ENCODE peak calls at places on chromosomes 5 and 9, in eight cellular contexts. J is activated CD8-positive, alpha-beta memory T cell treated with anti-CD3 and anti-CD28 coated beads for 48 hours; F is activated T-cell treated with anti-CD3 and anti-CD28 coated beads for 24 hours; R is skeletal muscle cell; S is hypothalamus; P is stimulated activated CD4-positive, alpha-beta T cell treated with anti-CD3 and anti-CD28 coated beads, TNF-alpha, amount 100 ng/mL, for 1 hour; T is omental fat pad; K is EL. D is an unnamed sample.

GRCh38 chr5:35061216-35061615 is 13.5 kb upstream of the AGXT2 start:
- DNase-seq in K (peak; percentile 48), P (no peak), F (no peak), T (no peak), R (peak; percentile 18), S (no peak), J (no peak), D (no peak)

GRCh38 chr9:122053546-122053945 is 39.6 kb downstream of the TTLL11 start:
- DNase-seq in T (no peak), F (no peak), S (no peak), R (no peak), K (peak; percentile 14), P (no peak), J (no peak), D (no peak)

GRCh38 chr5:75040973-75041372 is 11.4 kb downstream of the GCNT4 start:
- DNase-seq in F (no peak), S (no peak), P (no peak), R (peak; percentile 72), J (no peak), K (peak; percentile 49), T (no peak), D (no peak)

GRCh38 chr5:153135416-153135815 is 355.1 kb upstream of the GRIA1 start:
- DNase-seq in K (peak; percentile 18), F (no peak), T (no peak), R (no peak), P (no peak), J (no peak), S (no peak), D (no peak)

GRCh38 chr9:93093449-93094293 is 2.3 kb upstream of the CARD19 start:
- DNase-seq in J (no peak), K (no peak), S (no peak), T (peak; percentile 16), F (no peak), R (no peak), P (no peak), D (no peak)

GRCh38 chr9:34961574-34962480 is 3.7 kb downstream of the PHF24 start:
- DNase-seq in J (no peak), F (no peak), R (peak; percentile 17), P (no peak), K (peak; percentile 57), T (no peak), S (no peak), D (no peak)

GRCh38 chr5:113338628-113339027 is 96.2 kb downstream of the TSSK1B start:
- DNase-seq in S (no peak), R (no peak), P (no peak), T (no peak), J (no peak), F (no peak), K (no peak), D (no peak)

GRCh38 chr9:132894343-132894742 is 15.6 kb downstream of the SPACA9 start:
- DNase-seq in J (no peak), F (no peak), P (no peak), R (no peak), K (no peak), T (no peak), S (no peak), D (peak; percentile 87)

GRCh38 chr9:68978501-68978900 is 35.4 kb downstream of the PRKACG start:
- DNase-seq in F (no peak), R (no peak), J (no peak), T (no peak), S (no peak), K (no peak), P (no peak), D (no peak)

GRCh38 chr5:178430187-178431062 is 159.8 kb downstream of the COL23A1 start:
- DNase-seq in T (no peak), P (no peak), J (no peak), R (no peak), F (no peak), S (no peak), K (no peak), D (no peak)

GRCh38 chr9:27340876-27341540 is 44.1 kb upstream of the EQTN start:
- DNase-seq in T (no peak), S (no peak), R (no peak), J (no peak), K (no peak), P (no peak), F (no peak), D (no peak)

GRCh38 chr9:3348169-3348568 is 177.6 kb downstream of the RFX3 start:
- DNase-seq in P (no peak), T (no peak), K (no peak), S (no peak), F (no peak), J (no peak), R (no peak), D (no peak)

GRCh38 chr5:121691478-121691877 is 160.2 kb upstream of the FTMT start:
- DNase-seq in S (no peak), R (no peak), T (no peak), J (no peak), K (no peak), F (no peak), P (no peak), D (no peak)

GRCh38 chr5:62538017-62538942 is 40.3 kb upstream of the LRRC70 start:
- DNase-seq in T (no peak), F (no peak), P (no peak), J (no peak), K (peak; percentile 67), S (no peak), R (peak; percentile 43), D (no peak)

GRCh38 chr5:169861934-169862333 is 118.4 kb downstream of the INSYN2B start:
- DNase-seq in T (no peak), R (peak; percentile 44), F (no peak), K (peak; percentile 78), P (no peak), S (no peak), J (no peak), D (no peak)

GRCh38 chr9:112844771-112845542 is 45.7 kb downstream of the SLC46A2 start:
- DNase-seq in P (peak; percentile 66), K (peak; percentile 74), F (peak; percentile 71), T (peak; percentile 74), J (peak; percentile 50), R (no peak), S (peak; percentile 58), D (peak; percentile 72)

GRCh38 chr5:65100846-65101678 is 332.3 kb downstream of the CWC27 start:
- DNase-seq in T (no peak), P (no peak), J (no peak), F (no peak), R (peak; percentile 62), K (peak; percentile 83), S (no peak), D (peak; percentile 23)

GRCh38 chr5:158410976-158411375 is 552.0 kb upstream of the CLINT1 start:
- DNase-seq in R (no peak), P (no peak), K (no peak), T (no peak), F (no peak), S (no peak), J (no peak), D (no peak)

GRCh38 chr9:81174023-81174422 is 515.3 kb downstream of the TLE1 start:
- DNase-seq in F (no peak), K (no peak), J (no peak), S (no peak), P (no peak), R (no peak), T (no peak), D (no peak)

GRCh38 chr9:129587487-129588262 is 33.2 kb downstream of the C9orf50 start:
- DNase-seq in J (no peak), K (no peak), R (peak; percentile 30), S (no peak), T (no peak), P (no peak), F (no peak), D (no peak)

GRCh38 chr5:67515020-67515689 is 318.6 kb upstream of the CD180 start:
- DNase-seq in R (no peak), T (no peak), J (peak; percentile 11), K (no peak), S (no peak), F (no peak), P (no peak), D (no peak)

GRCh38 chr9:37639109-37639748 is 11.5 kb upstream of the FRMPD1 start:
- DNase-seq in K (peak; percentile 55), T (no peak), J (no peak), S (no peak), R (no peak), F (no peak), P (no peak), D (no peak)

GRCh38 chr9:135963938-135964337 is 2.8 kb upstream of the UBAC1 start:
- DNase-seq in T (no peak), P (no peak), R (no peak), F (no peak), J (no peak), K (no peak), S (no peak), D (no peak)

GRCh38 chr9:101999441-101999840 is 261.0 kb upstream of the GRIN3A start:
- DNase-seq in T (no peak), P (no peak), R (no peak), S (no peak), F (no peak), J (no peak), K (no peak), D (peak; percentile 92)

GRCh38 chr9:93230601-93231000 is 46.7 kb downstream of the WNK2 start:
- DNase-seq in P (no peak), F (no peak), R (no peak), T (no peak), J (no peak), K (no peak), S (no peak), D (no peak)

GRCh38 chr5:138334867-138335447 is 3.1 kb upstream of the FAM53C start:
- DNase-seq in T (no peak), S (no peak), F (no peak), J (no peak), P (no peak), R (no peak), K (peak; percentile 38), D (no peak)

GRCh38 chr9:112075009-112075378 is 100.1 kb downstream of the SUSD1 start:
- DNase-seq in R (no peak), T (no peak), S (no peak), K (no peak), F (no peak), P (no peak), J (no peak), D (no peak)

GRCh38 chr9:134061688-134062371 is 6.0 kb downstream of the BRD3 start:
- DNase-seq in S (no peak), T (no peak), K (no peak), J (no peak), R (peak; percentile 36), P (no peak), F (no peak), D (no peak)

GRCh38 chr5:21810737-21811316 is 1042.3 kb downstream of the CDH12 start:
- DNase-seq in K (no peak), S (no peak), J (no peak), F (no peak), R (no peak), T (no peak), P (no peak), D (peak; percentile 69)

GRCh38 chr5:90802695-90803317 is 244.2 kb downstream of the ADGRV1 start:
- DNase-seq in J (no peak), T (no peak), S (no peak), R (no peak), P (no peak), F (no peak), K (peak; percentile 27), D (peak; percentile 33)